ENCODE peak calls at places on chromosomes 4 and X, in eight cellular contexts. W is GM06990, X is tibial artery, G is IMR-90, Q is adrenal gland, U is heart right ventricle, N is left ventricle myocardium inferior, R is astrocyte of the spinal cord. H is an unnamed sample.

GRCh38 chrX:140764401-140764919 is 54.9 kb downstream of the LINC00632 start:
- DNase-seq in W (no peak), X (peak), G (peak), Q (peak), U (no peak), N (no peak), R (peak), H (no peak)

GRCh38 chr4:3227878-3228675 is 20.9 kb upstream of the MSANTD1 start:
- DNase-seq in W (no peak), X (peak), G (peak), Q (peak), U (peak), N (no peak), R (no peak), H (no peak)

GRCh38 chr4:78720994-78721677 is 55.0 kb upstream of the BMP2K start:
- DNase-seq in W (peak), X (peak), G (no peak), Q (peak), U (peak), N (peak), R (no peak), H (no peak)

GRCh38 chr4:20020049-20020448 is 231.7 kb upstream of the SLIT2 start:
- DNase-seq in W (no peak), X (no peak), G (no peak), Q (no peak), U (no peak), N (no peak), R (no peak), H (no peak)

GRCh38 chrX:101485212-101486064 is at the start of gene ARMCX4:
- DNase-seq in W (peak), X (peak), G (peak), Q (peak), U (peak), N (peak), R (peak), H (no peak)

GRCh38 chr4:26171953-26172352 is 148.9 kb upstream of the RBPJ start:
- DNase-seq in W (no peak), X (no peak), G (peak), Q (no peak), U (no peak), N (no peak), R (peak), H (no peak)

GRCh38 chr4:83223781-83224180 is 60.8 kb downstream of the COQ2 start:
- DNase-seq in W (no peak), X (no peak), G (no peak), Q (no peak), U (no peak), N (no peak), R (no peak), H (no peak)

GRCh38 chr4:67394771-67395310 is 150.5 kb downstream of the CENPC start:
- DNase-seq in W (no peak), X (no peak), G (no peak), Q (no peak), U (no peak), N (no peak), R (no peak), H (no peak)

GRCh38 chr4:115113382-115114106 is at the start of gene NDST4:
- DNase-seq in W (no peak), X (no peak), G (no peak), Q (no peak), U (no peak), N (no peak), R (peak), H (no peak)

GRCh38 chrX:155966876-155967275 is 30.6 kb upstream of the IL9R start:
- DNase-seq in W (no peak), X (no peak), G (no peak), Q (no peak), U (no peak), N (no peak), R (no peak), H (peak)

GRCh38 chrX:44352739-44353138 is 9.3 kb upstream of the EFHC2 start:
- DNase-seq in W (no peak), X (no peak), G (no peak), Q (no peak), U (no peak), N (no peak), R (no peak), H (no peak)

GRCh38 chr4:29734785-29735184 is 985.4 kb upstream of the PCDH7 start:
- DNase-seq in W (no peak), X (no peak), G (no peak), Q (no peak), U (no peak), N (no peak), R (no peak), H (no peak)

GRCh38 chrX:135596495-135596894 is 76.0 kb downstream of the INTS6L start:
- DNase-seq in W (peak), X (peak), G (peak), Q (peak), U (peak), N (peak), R (peak), H (no peak)

GRCh38 chr4:24973471-24974251 is 57.1 kb downstream of the LGI2 start:
- DNase-seq in W (no peak), X (peak), G (peak), Q (peak), U (no peak), N (peak), R (no peak), H (no peak)

GRCh38 chrX:126820700-126821420 is 1.3 kb downstream of the PRR32 start:
- DNase-seq in W (no peak), X (no peak), G (no peak), Q (no peak), U (peak), N (peak), R (no peak), H (no peak)

GRCh38 chr4:151184523-151185458 is 85.4 kb downstream of the RPS3A start:
- DNase-seq in W (no peak), X (no peak), G (peak), Q (no peak), U (no peak), N (no peak), R (peak), H (no peak)

GRCh38 chrX:39897741-39898097 is 200.0 kb downstream of the BCOR start:
- DNase-seq in W (no peak), X (no peak), G (no peak), Q (no peak), U (no peak), N (no peak), R (no peak), H (no peak)

GRCh38 chrX:73850124-73851013 is 287.4 kb downstream of the CHIC1 start:
- DNase-seq in W (no peak), X (no peak), G (peak), Q (peak), U (no peak), N (no peak), R (peak), H (no peak)

GRCh38 chr4:77079281-77079680 is 3.5 kb upstream of the CCNI start:
- DNase-seq in W (no peak), X (no peak), G (no peak), Q (no peak), U (no peak), N (no peak), R (no peak), H (no peak)

GRCh38 chr4:77074961-77075855 is 581 bp downstream of the CCNI start:
- DNase-seq in W (peak), X (peak), G (peak), Q (peak), U (peak), N (peak), R (peak), H (peak)

GRCh38 chr4:77075869-77076801 is at the start of gene CCNI:
- DNase-seq in W (peak), X (peak), G (peak), Q (peak), U (peak), N (peak), R (peak), H (peak)

GRCh38 chr4:77078401-77078800 is 2.6 kb upstream of the CCNI start:
- DNase-seq in W (no peak), X (no peak), G (no peak), Q (no peak), U (no peak), N (no peak), R (no peak), H (no peak)

DNA sequence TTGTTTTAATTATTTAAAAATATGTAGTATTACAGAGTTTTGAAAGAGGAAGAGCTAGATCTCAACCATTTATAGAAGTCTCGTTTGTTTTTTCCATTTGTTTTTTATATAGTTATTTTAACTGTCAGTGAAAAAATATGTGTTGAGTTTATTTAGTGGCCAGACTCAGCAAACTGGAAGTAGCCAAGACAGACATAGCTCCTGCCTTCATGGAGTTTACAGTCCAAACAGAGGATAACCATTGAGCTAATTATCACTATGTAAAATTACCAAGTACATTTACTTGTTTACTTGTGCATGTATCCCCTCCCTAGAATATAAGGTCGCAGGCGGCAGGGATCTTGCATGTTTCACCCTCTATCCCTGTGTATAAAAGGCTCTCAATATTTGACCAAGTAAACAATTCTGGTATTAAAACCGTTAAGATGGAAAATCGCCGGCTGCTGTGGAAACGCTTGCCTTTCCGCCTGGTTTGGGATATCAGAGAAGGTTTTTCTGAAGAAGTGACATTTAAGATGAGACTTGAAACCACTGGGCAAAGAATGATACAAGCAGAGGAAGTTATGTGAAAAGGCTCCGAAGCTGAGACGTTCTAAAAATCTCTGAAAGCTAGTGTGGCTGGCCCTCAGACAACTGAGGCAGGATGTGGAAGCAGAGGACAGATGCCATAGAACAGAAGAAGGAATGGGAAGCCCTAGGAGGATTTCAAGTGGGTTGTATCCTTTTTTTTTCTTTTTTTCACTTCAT is 1.3 kb upstream of the CCNI start:
- DNase-seq in W (no peak), X (no peak), G (no peak), Q (no peak), U (no peak), N (no peak), R (no peak), H (no peak)
- H3K4me3 ChIP-seq in W (peak), X (peak), G (no peak), Q (peak), U (peak), N (peak), R (peak), H (peak)

GRCh38 chrX:19810809-19811208 is 76.6 kb downstream of the SH3KBP1 start:
- DNase-seq in W (no peak), X (no peak), G (peak), Q (no peak), U (no peak), N (no peak), R (no peak), H (no peak)
- H3K4me3 ChIP-seq in W (no peak), X (no peak), G (no peak), Q (no peak), U (no peak), N (no peak), R (no peak), H (no peak)

GRCh38 chrX:24498181-24498580 is 33.1 kb downstream of the PDK3 start:
- DNase-seq in W (no peak), X (peak), G (no peak), Q (no peak), U (peak), N (no peak), R (peak), H (no peak)

GRCh38 chrX:24491741-24492140 is 26.7 kb downstream of the PDK3 start:
- DNase-seq in W (no peak), X (no peak), G (no peak), Q (no peak), U (no peak), N (no peak), R (no peak), H (no peak)

GRCh38 chrX:24493740-24494543 is 28.9 kb downstream of the PDK3 start:
- DNase-seq in W (no peak), X (no peak), G (no peak), Q (no peak), U (no peak), N (no peak), R (no peak), H (no peak)

GRCh38 chrX:24495700-24496099 is 30.6 kb downstream of the PDK3 start:
- DNase-seq in W (no peak), X (no peak), G (no peak), Q (no peak), U (no peak), N (no peak), R (no peak), H (no peak)

GRCh38 chrX:24494544-24495113 is 29.5 kb downstream of the PDK3 start:
- DNase-seq in W (no peak), X (no peak), G (peak), Q (no peak), U (peak), N (no peak), R (peak), H (no peak)
- H3K4me3 ChIP-seq in W (no peak), X (no peak), G (no peak), Q (no peak), U (no peak), N (no peak), R (no peak), H (no peak)

GRCh38 chr4:40211224-40212185 is 14.7 kb downstream of the RHOH start:
- DNase-seq in W (no peak), X (no peak), G (peak), Q (no peak), U (no peak), N (no peak), R (no peak), H (no peak)
- H3K4me3 ChIP-seq in W (peak), X (no peak), G (no peak), Q (no peak), U (no peak), N (no peak), R (no peak), H (peak)

GRCh38 chrX:54640721-54641120 is 110.7 kb downstream of the GNL3L start:
- DNase-seq in W (no peak), X (no peak), G (no peak), Q (no peak), U (no peak), N (no peak), R (peak), H (no peak)

GRCh38 chrX:54641530-54641929 is 111.5 kb downstream of the GNL3L start:
- DNase-seq in W (no peak), X (no peak), G (no peak), Q (no peak), U (no peak), N (no peak), R (no peak), H (no peak)

GRCh38 chrX:54639346-54640102 is 109.5 kb downstream of the GNL3L start:
- DNase-seq in W (peak), X (peak), G (peak), Q (peak), U (peak), N (peak), R (peak), H (peak)

GRCh38 chrX:54639018-54639345 is 109.0 kb downstream of the GNL3L start:
- DNase-seq in W (no peak), X (no peak), G (no peak), Q (no peak), U (no peak), N (no peak), R (no peak), H (no peak)

GRCh38 chrX:54640103-54640428 is 110.0 kb downstream of the GNL3L start:
- DNase-seq in W (no peak), X (no peak), G (no peak), Q (no peak), U (no peak), N (no peak), R (no peak), H (no peak)
- H3K4me3 ChIP-seq in W (peak), X (peak), G (peak), Q (no peak), U (peak), N (peak), R (peak), H (peak)

GRCh38 chr4:47465008-47465407 is 1.5 kb upstream of the COMMD8 start:
- DNase-seq in W (peak), X (no peak), G (no peak), Q (no peak), U (no peak), N (no peak), R (no peak), H (peak)
- H3K4me3 ChIP-seq in W (no peak), X (no peak), G (no peak), Q (no peak), U (no peak), N (no peak), R (no peak), H (no peak)

GRCh38 chr4:85474356-85474755 is 594 bp upstream of the ARHGAP24 start:
- DNase-seq in W (no peak), X (no peak), G (no peak), Q (no peak), U (no peak), N (no peak), R (peak), H (no peak)
- H3K4me3 ChIP-seq in W (peak), X (peak), G (peak), Q (no peak), U (peak), N (peak), R (no peak), H (peak)